ENCODE peak calls at places on chromosome 11, in eight cellular contexts. Y, A, K, W, X, P, D and L are unnamed samples.

GRCh38 chr11:30045144-30045543 is 28.3 kb upstream of the KCNA4 start:
- DNase-seq in Y (no peak), A (no peak), K (no peak), W (no peak), X (no peak), P (no peak), D (no peak), L (no peak)

GRCh38 chr11:17740649-17741235 is 6.2 kb downstream of the KCNC1 start:
- DNase-seq in Y (no peak), A (no peak), K (no peak), W (no peak), X (no peak), P (no peak), D (no peak), L (no peak)

GRCh38 chr11:72224587-72225410 is at the start of gene INPPL1:
- DNase-seq in Y (no peak), A (peak), K (peak), W (peak), X (no peak), P (peak), D (peak), L (peak)

GRCh38 chr11:93221539-93221938 is 23.7 kb upstream of the SLC36A4 start:
- DNase-seq in Y (no peak), A (no peak), K (no peak), W (no peak), X (no peak), P (no peak), D (no peak), L (no peak)

GRCh38 chr11:104329043-104329442 is 165.1 kb upstream of the PDGFD start:
- DNase-seq in Y (no peak), A (no peak), K (no peak), W (no peak), X (no peak), P (no peak), D (no peak), L (no peak)

GRCh38 chr11:2771758-2772466 is 72.1 kb upstream of the KCNQ1OT1 start:
- DNase-seq in Y (no peak), A (no peak), K (no peak), W (no peak), X (no peak), P (no peak), D (no peak), L (no peak)

GRCh38 chr11:107591098-107591445 is at the start of gene ELMOD1:
- DNase-seq in Y (no peak), A (no peak), K (peak), W (peak), X (peak), P (peak), D (peak), L (peak)

GRCh38 chr11:111976119-111976518 is 39.0 kb downstream of the DIXDC1 start:
- DNase-seq in Y (no peak), A (no peak), K (no peak), W (no peak), X (no peak), P (no peak), D (no peak), L (no peak)

GRCh38 chr11:73359930-73360742 is 16.1 kb upstream of the RELT start:
- DNase-seq in Y (no peak), A (peak), K (peak), W (no peak), X (no peak), P (peak), D (peak), L (peak)

GRCh38 chr11:13663631-13664071 is 4.8 kb upstream of the FAR1 start:
- DNase-seq in Y (no peak), A (no peak), K (peak), W (no peak), X (peak), P (no peak), D (no peak), L (no peak)

GRCh38 chr11:118916842-118917388 is 8.8 kb downstream of the BCL9L start:
- DNase-seq in Y (no peak), A (no peak), K (peak), W (peak), X (peak), P (peak), D (peak), L (peak)

GRCh38 chr11:102061276-102061675 is 14.0 kb downstream of the CFAP300 start:
- DNase-seq in Y (no peak), A (no peak), K (no peak), W (no peak), X (no peak), P (peak), D (peak), L (no peak)

GRCh38 chr11:119024430-119025098 is 6.0 kb downstream of the TRAPPC4 start:
- DNase-seq in Y (no peak), A (no peak), K (no peak), W (no peak), X (no peak), P (no peak), D (no peak), L (no peak)

GRCh38 chr11:71131861-71132260 is 120.5 kb downstream of the SHANK2 start:
- DNase-seq in Y (no peak), A (no peak), K (peak), W (no peak), X (no peak), P (peak), D (no peak), L (no peak)

GRCh38 chr11:61362542-61362875 is 335 bp downstream of the TMEM138 start:
- DNase-seq in Y (no peak), A (peak), K (peak), W (no peak), X (no peak), P (peak), D (peak), L (peak)

GRCh38 chr11:35141034-35141433 is 2.1 kb downstream of the CD44 start:
- DNase-seq in Y (no peak), A (no peak), K (no peak), W (no peak), X (no peak), P (no peak), D (peak), L (no peak)

GRCh38 chr11:120400564-120401364 is 64.6 kb downstream of the ARHGEF12 start:
- DNase-seq in Y (no peak), A (no peak), K (peak), W (no peak), X (peak), P (peak), D (no peak), L (peak)

GRCh38 chr11:117618956-117619355 is 178.1 kb downstream of the DSCAML1 start:
- DNase-seq in Y (no peak), A (peak), K (no peak), W (no peak), X (no peak), P (no peak), D (no peak), L (no peak)

GRCh38 chr11:13324141-13324540 is 46.6 kb downstream of the BMAL1 start:
- DNase-seq in Y (no peak), A (no peak), K (no peak), W (no peak), X (no peak), P (no peak), D (no peak), L (no peak)

GRCh38 chr11:66419825-66420224 is 1.0 kb upstream of the NPAS4 start:
- DNase-seq in Y (no peak), A (no peak), K (no peak), W (no peak), X (no peak), P (no peak), D (peak), L (no peak)

GRCh38 chr11:93267383-93267782 is 63.2 kb upstream of the DEUP1 start:
- DNase-seq in Y (no peak), A (no peak), K (peak), W (no peak), X (no peak), P (no peak), D (no peak), L (no peak)

GRCh38 chr11:92886243-92886905 is 83.1 kb upstream of the MTNR1B start:
- DNase-seq in Y (no peak), A (peak), K (peak), W (no peak), X (peak), P (peak), D (peak), L (peak)

GRCh38 chr11:92131289-92131890 is 93.2 kb upstream of the FAT3 start:
- DNase-seq in Y (no peak), A (no peak), K (no peak), W (no peak), X (no peak), P (peak), D (no peak), L (no peak)

GRCh38 chr11:117230286-117230961 is 1.4 kb downstream of the PCSK7 start:
- DNase-seq in Y (peak), A (peak), K (peak), W (no peak), X (no peak), P (no peak), D (no peak), L (no peak)

GRCh38 chr11:118002541-118003019 is 16.4 kb downstream of the IL10RA start:
- DNase-seq in Y (no peak), A (no peak), K (no peak), W (peak), X (no peak), P (no peak), D (no peak), L (no peak)

GRCh38 chr11:105860105-105860504 is 161.9 kb downstream of the MSANTD4 start:
- DNase-seq in Y (no peak), A (no peak), K (no peak), W (no peak), X (no peak), P (no peak), D (no peak), L (no peak)

GRCh38 chr11:36296925-36297604 is 977 bp downstream of the PRR5L start:
- DNase-seq in Y (no peak), A (no peak), K (no peak), W (no peak), X (peak), P (no peak), D (no peak), L (peak)

GRCh38 chr11:94746721-94747120 is 21.4 kb upstream of the AMOTL1 start:
- DNase-seq in Y (no peak), A (no peak), K (no peak), W (no peak), X (no peak), P (no peak), D (no peak), L (no peak)

GRCh38 chr11:1640076-1640946 is 10.7 kb downstream of the KRTAP5-5 start:
- DNase-seq in Y (no peak), A (peak), K (no peak), W (no peak), X (peak), P (peak), D (peak), L (peak)

GRCh38 chr11:117226388-117227385 is 5.2 kb downstream of the PCSK7 start:
- DNase-seq in Y (no peak), A (peak), K (peak), W (peak), X (peak), P (peak), D (peak), L (peak)

GRCh38 chr11:65849366-65849765 is 8.6 kb downstream of the CFL1 start:
- DNase-seq in Y (no peak), A (no peak), K (no peak), W (no peak), X (no peak), P (no peak), D (no peak), L (no peak)

GRCh38 chr11:122731500-122731913 is 76.0 kb downstream of the UBASH3B start:
- DNase-seq in Y (no peak), A (no peak), K (peak), W (no peak), X (peak), P (peak), D (no peak), L (peak)

GRCh38 chr11:69125861-69126260 is 29.9 kb upstream of the SMIM38 start:
- DNase-seq in Y (no peak), A (no peak), K (no peak), W (no peak), X (no peak), P (no peak), D (no peak), L (no peak)

GRCh38 chr11:95923441-95923729 is 522 bp downstream of the MTMR2 start:
- DNase-seq in Y (no peak), A (no peak), K (no peak), W (no peak), X (no peak), P (peak), D (no peak), L (no peak)

GRCh38 chr11:133833101-133833898 is 12.0 kb downstream of the SPATA19 start:
- DNase-seq in Y (no peak), A (peak), K (no peak), W (no peak), X (no peak), P (peak), D (no peak), L (no peak)